ENCODE peak calls at places on chromosomes 13 and 19, in eight cellular contexts. One of them, this sample, is unnamed.

GRCh38 chr13:52428295-52428694 is 22.1 kb downstream of the VPS36 start:
- DNase-seq in Peyer's patch: no peak
- DNase-seq in activated T-cell treated with anti-CD3 and anti-CD28 coated beads, Interleukin-2, amount 50 U/mL, for 48 hours: no peak
- DNase-seq in stimulated activated naive CD4-positive, alpha-beta T cell: no peak
- DNase-seq in tibial nerve: no peak
- DNase-seq in CD4-positive, alpha-beta T cell: no peak
- DNase-seq in NCI-H1417: no peak
- DNase-seq in stimulated activated CD4-positive, alpha-beta T cell treated with anti-CD3 and anti-CD28 coated beads, Interleukin-15, amount 100 ng/mL, for 48 hours: no peak
- DNase-seq in this sample: no peak

GRCh38 chr13:106535552-106536243 is at the start of gene EFNB2:
- DNase-seq in tibial nerve: peak
- DNase-seq in CD4-positive, alpha-beta T cell: peak
- DNase-seq in stimulated activated naive CD4-positive, alpha-beta T cell: peak
- DNase-seq in NCI-H1417: peak
- DNase-seq in stimulated activated CD4-positive, alpha-beta T cell treated with anti-CD3 and anti-CD28 coated beads, Interleukin-15, amount 100 ng/mL, for 48 hours: peak
- DNase-seq in activated T-cell treated with anti-CD3 and anti-CD28 coated beads, Interleukin-2, amount 50 U/mL, for 48 hours: peak
- DNase-seq in Peyer's patch: peak
- DNase-seq in this sample: peak

GRCh38 chr19:18339703-18340102 is 695 bp upstream of the PGPEP1 start:
- DNase-seq in activated T-cell treated with anti-CD3 and anti-CD28 coated beads, Interleukin-2, amount 50 U/mL, for 48 hours: no peak
- DNase-seq in stimulated activated CD4-positive, alpha-beta T cell treated with anti-CD3 and anti-CD28 coated beads, Interleukin-15, amount 100 ng/mL, for 48 hours: no peak
- DNase-seq in NCI-H1417: no peak
- DNase-seq in tibial nerve: no peak
- DNase-seq in Peyer's patch: no peak
- DNase-seq in CD4-positive, alpha-beta T cell: no peak
- DNase-seq in stimulated activated naive CD4-positive, alpha-beta T cell: no peak
- DNase-seq in this sample: no peak

GRCh38 chr13:25380082-25380481 is 8.3 kb downstream of the ATP8A2 start:
- DNase-seq in tibial nerve: no peak
- DNase-seq in Peyer's patch: no peak
- DNase-seq in activated T-cell treated with anti-CD3 and anti-CD28 coated beads, Interleukin-2, amount 50 U/mL, for 48 hours: no peak
- DNase-seq in NCI-H1417: no peak
- DNase-seq in stimulated activated naive CD4-positive, alpha-beta T cell: no peak
- DNase-seq in CD4-positive, alpha-beta T cell: no peak
- DNase-seq in stimulated activated CD4-positive, alpha-beta T cell treated with anti-CD3 and anti-CD28 coated beads, Interleukin-15, amount 100 ng/mL, for 48 hours: no peak
- DNase-seq in this sample: no peak

GRCh38 chr13:66915596-66916185 is 314.4 kb downstream of the PCDH9 start:
- DNase-seq in stimulated activated naive CD4-positive, alpha-beta T cell: peak
- DNase-seq in NCI-H1417: no peak
- DNase-seq in tibial nerve: no peak
- DNase-seq in Peyer's patch: no peak
- DNase-seq in stimulated activated CD4-positive, alpha-beta T cell treated with anti-CD3 and anti-CD28 coated beads, Interleukin-15, amount 100 ng/mL, for 48 hours: no peak
- DNase-seq in activated T-cell treated with anti-CD3 and anti-CD28 coated beads, Interleukin-2, amount 50 U/mL, for 48 hours: no peak
- DNase-seq in CD4-positive, alpha-beta T cell: no peak
- DNase-seq in this sample: no peak

GRCh38 chr13:33069365-33069764 is 53.1 kb downstream of the KL start:
- DNase-seq in NCI-H1417: no peak
- DNase-seq in CD4-positive, alpha-beta T cell: no peak
- DNase-seq in stimulated activated naive CD4-positive, alpha-beta T cell: no peak
- DNase-seq in Peyer's patch: no peak
- DNase-seq in tibial nerve: no peak
- DNase-seq in stimulated activated CD4-positive, alpha-beta T cell treated with anti-CD3 and anti-CD28 coated beads, Interleukin-15, amount 100 ng/mL, for 48 hours: no peak
- DNase-seq in activated T-cell treated with anti-CD3 and anti-CD28 coated beads, Interleukin-2, amount 50 U/mL, for 48 hours: no peak
- DNase-seq in this sample: no peak

GRCh38 chr19:32852216-32852615 is 17.4 kb downstream of the SLC7A9 start:
- DNase-seq in CD4-positive, alpha-beta T cell: no peak
- DNase-seq in stimulated activated naive CD4-positive, alpha-beta T cell: no peak
- DNase-seq in Peyer's patch: no peak
- DNase-seq in stimulated activated CD4-positive, alpha-beta T cell treated with anti-CD3 and anti-CD28 coated beads, Interleukin-15, amount 100 ng/mL, for 48 hours: no peak
- DNase-seq in NCI-H1417: no peak
- DNase-seq in activated T-cell treated with anti-CD3 and anti-CD28 coated beads, Interleukin-2, amount 50 U/mL, for 48 hours: no peak
- DNase-seq in tibial nerve: no peak
- DNase-seq in this sample: no peak

GRCh38 chr19:45200614-45201013 is 22.0 kb downstream of the BLOC1S3 start:
- DNase-seq in activated T-cell treated with anti-CD3 and anti-CD28 coated beads, Interleukin-2, amount 50 U/mL, for 48 hours: no peak
- DNase-seq in stimulated activated naive CD4-positive, alpha-beta T cell: no peak
- DNase-seq in tibial nerve: peak
- DNase-seq in NCI-H1417: peak
- DNase-seq in CD4-positive, alpha-beta T cell: no peak
- DNase-seq in Peyer's patch: no peak
- DNase-seq in stimulated activated CD4-positive, alpha-beta T cell treated with anti-CD3 and anti-CD28 coated beads, Interleukin-15, amount 100 ng/mL, for 48 hours: no peak
- DNase-seq in this sample: no peak

GRCh38 chr19:55319786-55320185 is 5.4 kb downstream of the TMEM150B start:
- DNase-seq in CD4-positive, alpha-beta T cell: no peak
- DNase-seq in stimulated activated CD4-positive, alpha-beta T cell treated with anti-CD3 and anti-CD28 coated beads, Interleukin-15, amount 100 ng/mL, for 48 hours: no peak
- DNase-seq in activated T-cell treated with anti-CD3 and anti-CD28 coated beads, Interleukin-2, amount 50 U/mL, for 48 hours: no peak
- DNase-seq in tibial nerve: no peak
- DNase-seq in Peyer's patch: no peak
- DNase-seq in NCI-H1417: peak
- DNase-seq in stimulated activated naive CD4-positive, alpha-beta T cell: no peak
- DNase-seq in this sample: no peak

GRCh38 chr19:6204866-6205723 is 69.6 kb downstream of the ACSBG2 start:
- DNase-seq in stimulated activated CD4-positive, alpha-beta T cell treated with anti-CD3 and anti-CD28 coated beads, Interleukin-15, amount 100 ng/mL, for 48 hours: no peak
- DNase-seq in CD4-positive, alpha-beta T cell: no peak
- DNase-seq in Peyer's patch: no peak
- DNase-seq in stimulated activated naive CD4-positive, alpha-beta T cell: no peak
- DNase-seq in NCI-H1417: no peak
- DNase-seq in tibial nerve: no peak
- DNase-seq in activated T-cell treated with anti-CD3 and anti-CD28 coated beads, Interleukin-2, amount 50 U/mL, for 48 hours: no peak
- DNase-seq in this sample: no peak

GRCh38 chr13:99656092-99656745 is 154.9 kb downstream of the TM9SF2 start:
- DNase-seq in Peyer's patch: peak
- DNase-seq in stimulated activated CD4-positive, alpha-beta T cell treated with anti-CD3 and anti-CD28 coated beads, Interleukin-15, amount 100 ng/mL, for 48 hours: peak
- DNase-seq in NCI-H1417: peak
- DNase-seq in activated T-cell treated with anti-CD3 and anti-CD28 coated beads, Interleukin-2, amount 50 U/mL, for 48 hours: peak
- DNase-seq in tibial nerve: peak
- DNase-seq in stimulated activated naive CD4-positive, alpha-beta T cell: peak
- DNase-seq in CD4-positive, alpha-beta T cell: peak
- DNase-seq in this sample: peak

GRCh38 chr13:50529154-50529882 is 314.2 kb downstream of the DLEU7 start:
- DNase-seq in stimulated activated naive CD4-positive, alpha-beta T cell: no peak
- DNase-seq in NCI-H1417: peak
- DNase-seq in activated T-cell treated with anti-CD3 and anti-CD28 coated beads, Interleukin-2, amount 50 U/mL, for 48 hours: no peak
- DNase-seq in tibial nerve: peak
- DNase-seq in stimulated activated CD4-positive, alpha-beta T cell treated with anti-CD3 and anti-CD28 coated beads, Interleukin-15, amount 100 ng/mL, for 48 hours: no peak
- DNase-seq in CD4-positive, alpha-beta T cell: no peak
- DNase-seq in Peyer's patch: peak
- DNase-seq in this sample: no peak

GRCh38 chr19:11737964-11738745 is 591 bp downstream of the ZNF823 start:
- DNase-seq in Peyer's patch: peak
- DNase-seq in stimulated activated naive CD4-positive, alpha-beta T cell: peak
- DNase-seq in stimulated activated CD4-positive, alpha-beta T cell treated with anti-CD3 and anti-CD28 coated beads, Interleukin-15, amount 100 ng/mL, for 48 hours: peak
- DNase-seq in tibial nerve: no peak
- DNase-seq in NCI-H1417: peak
- DNase-seq in CD4-positive, alpha-beta T cell: peak
- DNase-seq in activated T-cell treated with anti-CD3 and anti-CD28 coated beads, Interleukin-2, amount 50 U/mL, for 48 hours: peak
- DNase-seq in this sample: peak

GRCh38 chr13:91304740-91305139 is 42.7 kb upstream of the MIR17HG start:
- DNase-seq in activated T-cell treated with anti-CD3 and anti-CD28 coated beads, Interleukin-2, amount 50 U/mL, for 48 hours: no peak
- DNase-seq in NCI-H1417: no peak
- DNase-seq in Peyer's patch: no peak
- DNase-seq in stimulated activated CD4-positive, alpha-beta T cell treated with anti-CD3 and anti-CD28 coated beads, Interleukin-15, amount 100 ng/mL, for 48 hours: no peak
- DNase-seq in stimulated activated naive CD4-positive, alpha-beta T cell: no peak
- DNase-seq in tibial nerve: no peak
- DNase-seq in CD4-positive, alpha-beta T cell: no peak
- DNase-seq in this sample: no peak

GRCh38 chr13:41490616-41491015 is 33.3 kb downstream of the RGCC start:
- DNase-seq in CD4-positive, alpha-beta T cell: no peak
- DNase-seq in activated T-cell treated with anti-CD3 and anti-CD28 coated beads, Interleukin-2, amount 50 U/mL, for 48 hours: no peak
- DNase-seq in NCI-H1417: no peak
- DNase-seq in stimulated activated naive CD4-positive, alpha-beta T cell: no peak
- DNase-seq in tibial nerve: no peak
- DNase-seq in Peyer's patch: no peak
- DNase-seq in stimulated activated CD4-positive, alpha-beta T cell treated with anti-CD3 and anti-CD28 coated beads, Interleukin-15, amount 100 ng/mL, for 48 hours: no peak
- DNase-seq in this sample: no peak

GRCh38 chr13:57862879-57863278 is 231.3 kb downstream of the PCDH17 start:
- DNase-seq in stimulated activated naive CD4-positive, alpha-beta T cell: no peak
- DNase-seq in CD4-positive, alpha-beta T cell: no peak
- DNase-seq in activated T-cell treated with anti-CD3 and anti-CD28 coated beads, Interleukin-2, amount 50 U/mL, for 48 hours: no peak
- DNase-seq in NCI-H1417: no peak
- DNase-seq in tibial nerve: no peak
- DNase-seq in stimulated activated CD4-positive, alpha-beta T cell treated with anti-CD3 and anti-CD28 coated beads, Interleukin-15, amount 100 ng/mL, for 48 hours: no peak
- DNase-seq in Peyer's patch: no peak
- DNase-seq in this sample: no peak

This sample was measured in effector CD8-positive, alpha-beta T cell.